ENCODE peak calls at places on chromosomes 4 and X, in nine cellular contexts. O is cardiac muscle cell; H is effector memory CD4-positive, alpha-beta T cell; M is HCT116; W is transverse colon; E is ovary; Q is brain microvascular endothelial cell; A is endodermal cell; U is pancreas. X is an unnamed sample.

GRCh38 chr4:92234393-92235176 is 69.2 kb upstream of the GRID2 start:
- DNase-seq in O (no peak), H (no peak), M (peak; percentile 7), W (no peak), E (no peak), Q (peak; percentile 92), A (no peak), U (no peak), X (no peak)

GRCh38 chr4:53943345-53944085 is 120.9 kb downstream of the CHIC2 start:
- DNase-seq in O (no peak), H (no peak), M (peak; percentile 85), W (no peak), E (no peak), Q (peak; percentile 57), A (no peak), U (no peak), X (no peak)

GRCh38 chr4:6205584-6205965 is 5.2 kb upstream of the JAKMIP1 start:
- DNase-seq in O (no peak), H (no peak), M (no peak), W (no peak), E (no peak), Q (no peak), A (no peak), U (no peak), X (no peak)

GRCh38 chrX:47514553-47515235 is 31.7 kb upstream of the ZNF41 start:
- DNase-seq in O (no peak), H (no peak), M (no peak), W (no peak), E (no peak), Q (peak; percentile 63), A (no peak), U (no peak), X (no peak)

GRCh38 chr4:72712997-72713396 is 144.0 kb upstream of the ADAMTS3 start:
- DNase-seq in O (no peak), H (no peak), M (no peak), W (no peak), E (no peak), Q (no peak), A (no peak), U (no peak), X (no peak)

GRCh38 chr4:7300711-7301095 is 108.4 kb downstream of the SORCS2 start:
- DNase-seq in O (no peak), H (no peak), M (no peak), W (no peak), E (no peak), Q (no peak), A (no peak), U (no peak), X (no peak)

GRCh38 chr4:113958766-113959540 is 20.5 kb downstream of the ARSJ start:
- DNase-seq in O (no peak), H (no peak), M (peak; percentile 90), W (no peak), E (no peak), Q (peak; percentile 66), A (no peak), U (no peak), X (no peak)

GRCh38 chr4:146790515-146790914 is 151.8 kb downstream of the POU4F2 start:
- DNase-seq in O (no peak), H (no peak), M (no peak), W (no peak), E (no peak), Q (no peak), A (no peak), U (no peak), X (no peak)

GRCh38 chrX:47749185-47749967 is 87.3 kb upstream of the ZNF81 start:
- DNase-seq in O (no peak), H (no peak), M (no peak), W (no peak), E (peak; percentile 64), Q (peak; percentile 72), A (no peak), U (no peak), X (no peak)

GRCh38 chr4:1591107-1591506 is 93.0 kb downstream of the FAM53A start:
- DNase-seq in O (no peak), H (no peak), M (no peak), W (no peak), E (no peak), Q (no peak), A (peak; percentile 23), U (no peak), X (no peak)

GRCh38 chrX:68935362-68935761 is 106.5 kb downstream of the EFNB1 start:
- DNase-seq in O (no peak), H (no peak), M (no peak), W (peak; percentile 3), E (no peak), Q (no peak), A (peak; percentile 13), U (no peak), X (no peak)

GRCh38 chrX:54063361-54063760 is 19.1 kb upstream of the PHF8 start:
- DNase-seq in O (no peak), H (no peak), M (no peak), W (no peak), E (no peak), Q (no peak), A (no peak), U (no peak), X (no peak)

GRCh38 chr4:173167793-173168395 is 717 bp upstream of the GALNT7 start:
- DNase-seq in O (peak; percentile 48), H (peak; percentile 4), M (peak; percentile 52), W (peak; percentile 57), E (peak; percentile 26), Q (no peak), A (peak; percentile 80), U (peak; percentile 59), X (no peak)

GRCh38 chr4:579543-580175 is 3.6 kb upstream of the TMEM271 start:
- DNase-seq in O (no peak), H (no peak), M (no peak), W (no peak), E (no peak), Q (no peak), A (no peak), U (no peak), X (no peak)

GRCh38 chrX:115029869-115030564 is 12.6 kb upstream of the IL13RA2 start:
- DNase-seq in O (no peak), H (no peak), M (no peak), W (no peak), E (no peak), Q (no peak), A (no peak), U (no peak), X (no peak)

DNA sequence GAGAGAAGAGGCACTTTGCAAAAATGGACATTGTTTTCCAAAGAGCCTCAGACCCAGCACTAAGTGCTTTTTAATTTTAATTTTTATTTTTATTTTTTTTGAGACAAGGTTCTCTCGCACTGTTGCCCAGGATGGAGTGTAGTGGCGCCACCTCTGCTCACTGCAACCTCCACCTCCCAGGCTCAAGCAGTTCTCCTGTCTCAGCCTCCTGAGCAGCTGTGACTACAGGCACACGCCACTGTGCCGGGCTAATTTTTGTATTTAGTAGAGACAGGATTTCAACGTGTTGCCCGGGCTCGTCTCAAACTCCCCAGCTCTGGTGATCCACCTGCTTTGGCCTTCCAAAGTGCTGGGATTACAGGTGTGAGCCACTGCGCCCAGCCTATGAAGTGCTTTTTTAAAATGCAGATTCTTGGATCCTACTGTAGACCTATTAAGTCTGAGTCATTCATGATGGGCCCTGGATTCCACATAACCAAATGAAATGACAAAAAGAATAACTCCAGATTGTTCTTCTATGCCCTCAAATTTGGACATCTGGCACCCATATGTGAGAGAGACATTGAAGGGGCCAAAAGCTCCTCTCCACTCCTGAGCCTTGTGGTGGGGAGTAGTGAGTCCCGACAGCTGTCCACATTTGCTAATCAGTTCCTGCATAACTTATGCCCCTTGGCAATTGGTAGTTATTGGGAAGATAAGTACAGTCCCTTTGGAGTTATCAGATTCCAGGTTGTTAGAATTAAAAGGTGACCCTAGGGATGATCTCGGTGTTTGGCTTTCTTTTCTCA is 3.6 kb downstream of the NOCT start:
- DNase-seq in O (no peak), H (no peak), M (no peak), W (no peak), E (no peak), Q (no peak), A (peak; percentile 64), U (no peak), X (no peak)
- H3K4me3 ChIP-seq in O (no peak overlapping the region), H (no peak overlapping the region), M (no peak overlapping the region), W (no peak overlapping the region), E (no peak overlapping the region), Q (no peak overlapping the region), A (peak overlapping the region; percentile 75), U (no peak overlapping the region), X (no peak overlapping the region)

GRCh38 chr4:109648997-109649575 is 54.2 kb downstream of the CASP6 start:
- DNase-seq in O (no peak), H (no peak), M (no peak), W (no peak), E (no peak), Q (no peak), A (no peak), U (no peak), X (no peak)
- H3K27ac ChIP-seq in O (no peak overlapping the region), H (peak overlapping the region; percentile 58), M (no peak overlapping the region), W (no peak overlapping the region), E (no peak overlapping the region), Q (no peak overlapping the region), A (no peak overlapping the region), U (no peak overlapping the region), X (no peak overlapping the region)

DNA sequence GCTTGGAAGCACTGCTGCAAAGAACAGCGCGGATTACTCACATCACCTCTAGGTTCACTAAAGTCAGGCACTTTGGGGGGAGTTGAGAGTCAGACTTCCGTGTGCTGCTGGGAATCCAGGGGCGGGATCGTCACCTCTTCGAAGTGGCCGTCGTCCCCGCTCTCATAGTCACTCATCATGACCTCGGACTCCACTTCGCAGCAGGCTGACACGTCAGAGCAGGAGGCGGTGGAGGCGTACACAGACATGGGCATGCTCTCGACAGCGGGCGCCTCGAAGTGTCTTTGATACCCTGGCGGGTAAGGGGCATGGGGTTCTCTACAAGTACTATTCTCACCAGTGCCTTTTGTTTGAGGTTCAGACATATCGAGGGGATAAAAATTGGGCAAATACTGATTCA is 33.1 kb upstream of the MTNR1A start:
- DNase-seq in O (no peak), H (no peak), M (no peak), W (no peak), E (no peak), Q (no peak), A (no peak), U (no peak), X (no peak)
- H3K36me3 ChIP-seq in O (peaks cover 19% of the 10 kb centered on the region), H (no peaks in the 10 kb centered on the region), M (peaks cover 94% of the 10 kb centered on the region), W (peaks cover 20% of the 10 kb centered on the region), E (no peaks in the 10 kb centered on the region), Q (peaks cover 41% of the 10 kb centered on the region), A (peaks cover 39% of the 10 kb centered on the region), U (no peaks in the 10 kb centered on the region), X (peaks cover 6% of the 10 kb centered on the region)

GRCh38 chr4:17810260-17811077 is at the start of the genes DCAF16 and NCAPG:
- DNase-seq in O (peak; percentile 100), H (peak; percentile 97), M (peak; percentile 98), W (peak; percentile 100), E (peak; percentile 99), Q (peak; percentile 99), A (peak; percentile 99), U (peak; percentile 100), X (peak; percentile 99)

GRCh38 chr4:17805580-17805979 is 5.0 kb downstream of the DCAF16 start:
- DNase-seq in O (no peak), H (no peak), M (no peak), W (no peak), E (no peak), Q (no peak), A (no peak), U (no peak), X (no peak)

GRCh38 chr4:17809667-17810066 is 890 bp downstream of the DCAF16 start:
- DNase-seq in O (no peak), H (no peak), M (no peak), W (no peak), E (no peak), Q (no peak), A (no peak), U (no peak), X (no peak)

GRCh38 chr4:17811078-17811603 is 362 bp downstream of the NCAPG start:
- DNase-seq in O (no peak), H (no peak), M (no peak), W (peak; percentile 18), E (no peak), Q (peak; percentile 11), A (no peak), U (no peak), X (no peak)

GRCh38 chr4:17807446-17807845 is 3.1 kb downstream of the DCAF16 start:
- DNase-seq in O (no peak), H (no peak), M (no peak), W (no peak), E (no peak), Q (no peak), A (no peak), U (no peak), X (no peak)
- H3K4me3 ChIP-seq in O (no peak overlapping the region), H (peak overlapping the region; percentile 1), M (no peak overlapping the region), W (no peak overlapping the region), E (peak overlapping the region; percentile 0), Q (peak overlapping the region; percentile 33), A (peak overlapping the region; percentile 95), U (peak overlapping the region; percentile 8), X (no peak overlapping the region)

X was measured in iPS DF 6.9.